ENCODE peak calls at places on chromosomes 13 and 19, in eight cellular contexts. U is esophagus muscularis mucosa; O is suprapubic skin; D is heart left ventricle; H is lung; F is right cardiac atrium; I is astrocyte of the spinal cord; M is CD8-positive, alpha-beta T cell. N is an unnamed sample.

GRCh38 chr19:4189641-4190040 is 7.2 kb downstream of the ANKRD24 start:
- DNase-seq in U (no peak), O (no peak), D (no peak), H (no peak), F (no peak), I (no peak), M (no peak), N (no peak)

GRCh38 chr13:88086577-88086976 is 415.4 kb downstream of the SLITRK5 start:
- DNase-seq in U (no peak), O (no peak), D (no peak), H (no peak), F (no peak), I (peak; percentile 41), M (no peak), N (no peak)

GRCh38 chr19:7916137-7916907 is 1.7 kb downstream of the TGFBR3L start:
- DNase-seq in U (no peak), O (peak; percentile 71), D (no peak), H (no peak), F (peak; percentile 30), I (no peak), M (no peak), N (no peak)

GRCh38 chr13:41813426-41813825 is 147.5 kb downstream of the VWA8 start:
- DNase-seq in U (no peak), O (no peak), D (no peak), H (no peak), F (no peak), I (peak; percentile 58), M (no peak), N (peak; percentile 60)

GRCh38 chr13:39900106-39900750 is 244.8 kb downstream of the COG6 start:
- DNase-seq in U (no peak), O (no peak), D (no peak), H (no peak), F (no peak), I (peak; percentile 59), M (no peak), N (peak; percentile 93)

GRCh38 chr13:85558118-85558517 is 241.1 kb downstream of the SLITRK6 start:
- DNase-seq in U (no peak), O (no peak), D (no peak), H (no peak), F (no peak), I (no peak), M (no peak), N (no peak)

GRCh38 chr19:19361075-19361594 is 40.5 kb downstream of the MAU2 start:
- DNase-seq in U (peak; percentile 96), O (peak; percentile 85), D (peak; percentile 76), H (peak; percentile 77), F (peak; percentile 83), I (peak; percentile 81), M (peak; percentile 28), N (peak; percentile 87)

GRCh38 chr19:7013678-7014077 is 7.6 kb downstream of the MBD3L2B start:
- DNase-seq in U (no peak), O (no peak), D (no peak), H (peak; percentile 25), F (no peak), I (no peak), M (no peak), N (no peak)

GRCh38 chr19:32674153-32674958 is 624 bp downstream of the ANKRD27 start:
- DNase-seq in U (no peak), O (no peak), D (no peak), H (no peak), F (no peak), I (no peak), M (no peak), N (no peak)

GRCh38 chr19:19533826-19534225 is 4.2 kb upstream of the CILP2 start:
- DNase-seq in U (no peak), O (peak; percentile 57), D (no peak), H (no peak), F (no peak), I (no peak), M (no peak), N (no peak)

GRCh38 chr19:3014135-3014534 is 14.9 kb downstream of the TLE2 start:
- DNase-seq in U (no peak), O (no peak), D (no peak), H (no peak), F (no peak), I (no peak), M (no peak), N (no peak)

GRCh38 chr19:21314676-21315075 is 14.5 kb downstream of the ZNF708 start:
- DNase-seq in U (no peak), O (no peak), D (no peak), H (no peak), F (no peak), I (no peak), M (no peak), N (peak; percentile 38)

GRCh38 chr13:59893261-59893660 is 270.5 kb downstream of the DIAPH3 start:
- DNase-seq in U (no peak), O (no peak), D (no peak), H (no peak), F (no peak), I (no peak), M (no peak), N (no peak)

GRCh38 chr13:42320375-42320787 is 48.4 kb downstream of the AKAP11 start:
- DNase-seq in U (no peak), O (no peak), D (no peak), H (no peak), F (no peak), I (no peak), M (no peak), N (no peak)

GRCh38 chr13:73607489-73608156 is 526.6 kb downstream of the KLF12 start:
- DNase-seq in U (no peak), O (no peak), D (no peak), H (no peak), F (no peak), I (no peak), M (no peak), N (no peak)

GRCh38 chr19:17512574-17512939 is 1.1 kb downstream of the PGLS start:
- DNase-seq in U (no peak), O (no peak), D (no peak), H (no peak), F (no peak), I (no peak), M (no peak), N (no peak)

GRCh38 chr13:47426126-47426849 is 529.4 kb upstream of the HTR2A start:
- DNase-seq in U (no peak), O (peak; percentile 61), D (peak; percentile 52), H (no peak), F (peak; percentile 38), I (peak; percentile 65), M (no peak), N (peak; percentile 88)

GRCh38 chr13:35988648-35989081 is 142.5 kb downstream of the DCLK1 start:
- DNase-seq in U (no peak), O (no peak), D (no peak), H (no peak), F (no peak), I (peak; percentile 66), M (no peak), N (peak; percentile 88)

GRCh38 chr13:39970177-39970846 is 314.9 kb downstream of the COG6 start:
- DNase-seq in U (no peak), O (no peak), D (no peak), H (no peak), F (no peak), I (no peak), M (no peak), N (no peak)

GRCh38 chr19:5993516-5994406 is 15.8 kb upstream of the RANBP3 start:
- DNase-seq in U (no peak), O (no peak), D (no peak), H (no peak), F (peak; percentile 51), I (no peak), M (no peak), N (no peak)
- H3K4me3 ChIP-seq in U (peak overlapping the region; percentile 9), O (no peak overlapping the region), D (no peak overlapping the region), H (no peak overlapping the region), F (no peak overlapping the region), I (no peak overlapping the region), M (no peak overlapping the region), N (no peak overlapping the region)

GRCh38 chr13:44064376-44064775 is 184.7 kb downstream of the LACC1 start:
- DNase-seq in U (no peak), O (no peak), D (no peak), H (no peak), F (no peak), I (no peak), M (no peak), N (no peak)

GRCh38 chr13:44068737-44069136 is 189.0 kb downstream of the LACC1 start:
- DNase-seq in U (no peak), O (no peak), D (no peak), H (no peak), F (no peak), I (peak; percentile 85), M (no peak), N (peak; percentile 39)

GRCh38 chr13:44072536-44072935 is 192.8 kb downstream of the LACC1 start:
- DNase-seq in U (no peak), O (no peak), D (no peak), H (no peak), F (no peak), I (no peak), M (no peak), N (no peak)

GRCh38 chr13:44063881-44064280 is 184.2 kb downstream of the LACC1 start:
- DNase-seq in U (no peak), O (no peak), D (no peak), H (no peak), F (no peak), I (no peak), M (no peak), N (no peak)

GRCh38 chr13:44068169-44068568 is 188.5 kb downstream of the LACC1 start:
- DNase-seq in U (no peak), O (no peak), D (no peak), H (no peak), F (no peak), I (peak; percentile 71), M (no peak), N (peak; percentile 64)
- H3K4me3 ChIP-seq in U (no peak overlapping the region), O (no peak overlapping the region), D (no peak overlapping the region), H (no peak overlapping the region), F (no peak overlapping the region), I (no peak overlapping the region), M (no peak overlapping the region), N (no peak overlapping the region)

DNA sequence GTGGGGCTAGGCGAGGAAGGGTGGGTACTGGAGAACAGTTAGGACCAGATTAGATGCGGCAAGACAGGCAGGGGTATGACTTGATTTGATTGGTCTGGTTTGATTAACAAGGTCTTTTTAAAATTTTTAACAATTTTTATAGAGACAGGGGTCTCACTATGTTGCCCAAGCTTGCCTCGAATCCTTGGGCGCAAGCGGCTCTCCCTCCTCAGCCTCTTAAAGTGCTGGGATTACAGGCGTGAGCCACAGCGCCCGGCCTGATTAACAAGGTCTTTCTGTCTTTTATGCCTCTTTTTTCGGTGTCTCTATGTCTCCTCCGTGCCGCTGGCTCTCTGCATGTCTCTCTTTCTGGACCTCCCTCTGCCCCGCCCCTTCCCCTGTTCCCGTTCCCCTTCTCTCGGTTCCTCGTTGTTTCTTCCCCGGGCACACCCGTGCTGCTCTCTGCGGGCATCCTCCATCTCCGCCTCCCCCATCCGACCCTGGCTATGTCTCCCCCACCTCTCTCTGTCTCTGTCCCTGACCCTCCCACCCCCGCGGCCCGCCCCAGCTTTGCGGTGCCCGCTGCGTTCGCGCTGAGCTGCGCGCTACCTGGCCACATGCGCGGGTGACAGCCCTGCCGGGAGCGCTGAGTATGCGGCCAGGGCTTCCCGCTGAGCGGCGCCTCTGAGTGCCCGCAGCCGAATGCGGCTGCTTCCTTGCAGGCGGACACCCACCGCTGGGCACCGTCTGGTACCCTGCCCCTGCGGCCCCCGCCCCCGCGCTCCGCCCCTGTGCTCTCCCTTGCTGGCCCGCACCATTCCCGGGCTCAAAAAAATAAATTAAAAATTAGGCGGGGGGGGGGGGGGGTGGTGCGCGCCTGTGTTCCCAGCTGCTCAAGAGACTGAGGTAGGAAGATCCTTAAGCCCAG is 8.1 kb upstream of the SDHAF1 start:
- DNase-seq in U (no peak), O (no peak), D (no peak), H (peak; percentile 39), F (no peak), I (no peak), M (no peak), N (no peak)
- H3K4me3 ChIP-seq in U (peak overlapping the region; percentile 42), O (peak overlapping the region; percentile 43), D (no peak overlapping the region), H (no peak overlapping the region), F (peak overlapping the region; percentile 44), I (peak overlapping the region; percentile 14), M (peak overlapping the region; percentile 30), N (peak overlapping the region; percentile 22)

GRCh38 chr13:24894277-24894971 is 130.5 kb downstream of the RNF17 start:
- DNase-seq in U (peak; percentile 34), O (no peak), D (no peak), H (no peak), F (no peak), I (no peak), M (no peak), N (no peak)
- H3K4me3 ChIP-seq in U (no peak overlapping the region), O (no peak overlapping the region), D (no peak overlapping the region), H (no peak overlapping the region), F (no peak overlapping the region), I (no peak overlapping the region), M (no peak overlapping the region), N (no peak overlapping the region)